ENCODE peak calls at places on chromosomes 7 and 10, in six cellular contexts. L is PC-3; D is upper lobe of right lung; H is CD8-positive, alpha-beta T cell; C is AG09309; E is gastrocnemius medialis. P is an unnamed sample.
A peak's percentile ranks its signal among the peaks of the same experiment; 100 is the strongest.

GRCh38 chr10:61452229-61452651 is 941 bp downstream of the TMEM26 start:
- DNase-seq in L (no peak), D (no peak), H (no peak), C (no peak), E (no peak), P (no peak)

GRCh38 chr10:48343871-48344598 is 37.6 kb downstream of the MAPK8 start:
- DNase-seq in L (no peak), D (no peak), H (no peak), C (no peak), E (no peak), P (no peak)

GRCh38 chr10:2985729-2986232 is 81.6 kb upstream of the PFKP start:
- DNase-seq in L (peak; percentile 64), D (peak; percentile 75), H (no peak), C (no peak), E (no peak), P (no peak)

GRCh38 chr7:2956526-2957368 is 86.9 kb downstream of the CARD11 start:
- DNase-seq in L (peak; percentile 70), D (peak; percentile 52), H (no peak), C (no peak), E (no peak), P (no peak)

GRCh38 chr7:151457534-151457933 is 17.6 kb upstream of the CRYGN start:
- DNase-seq in L (no peak), D (no peak), H (no peak), C (no peak), E (no peak), P (no peak)

GRCh38 chr10:27319752-27320561 is 79.4 kb upstream of the ACBD5 start:
- DNase-seq in L (no peak), D (peak; percentile 78), H (no peak), C (peak; percentile 7), E (peak; percentile 19), P (peak; percentile 25)

GRCh38 chr10:18104223-18104872 is 35.9 kb upstream of the CACNB2 start:
- DNase-seq in L (peak; percentile 52), D (peak; percentile 68), H (peak; percentile 6), C (no peak), E (peak; percentile 5), P (peak; percentile 21)

GRCh38 chr7:159198016-159198724 is 53.5 kb upstream of the VIPR2 start:
- DNase-seq in L (no peak), D (no peak), H (no peak), C (no peak), E (no peak), P (no peak)

GRCh38 chr10:98047009-98047741 is 16.8 kb upstream of the CRTAC1 start:
- DNase-seq in L (no peak), D (no peak), H (no peak), C (no peak), E (no peak), P (no peak)

GRCh38 chr10:11724938-11725776 is 17.0 kb upstream of the ECHDC3 start:
- DNase-seq in L (peak; percentile 63), D (no peak), H (no peak), C (peak; percentile 42), E (no peak), P (no peak)

GRCh38 chr7:30863694-30864011 is 48.0 kb upstream of the AQP1 start:
- DNase-seq in L (no peak), D (no peak), H (no peak), C (no peak), E (no peak), P (no peak)

GRCh38 chr7:85055906-85056305 is 130.9 kb downstream of the SEMA3D start:
- DNase-seq in L (peak; percentile 39), D (no peak), H (no peak), C (no peak), E (no peak), P (no peak)

GRCh38 chr7:42262907-42263466 is 26.0 kb upstream of the GLI3 start:
- DNase-seq in L (peak; percentile 58), D (no peak), H (no peak), C (no peak), E (peak; percentile 77), P (peak; percentile 70)

GRCh38 chr7:54932818-54933543 is 85.8 kb upstream of the EGFR start:
- DNase-seq in L (peak; percentile 73), D (peak; percentile 90), H (no peak), C (peak; percentile 1), E (peak; percentile 15), P (peak; percentile 21)

GRCh38 chr7:111492234-111492633 is 70.1 kb downstream of the IMMP2L start:
- DNase-seq in L (no peak), D (no peak), H (no peak), C (no peak), E (no peak), P (no peak)

GRCh38 chr7:72706521-72706920 is 121.5 kb downstream of the TYW1B start:
- DNase-seq in L (no peak), D (no peak), H (no peak), C (no peak), E (no peak), P (no peak)
- TF ChIP-seq CTCF in L (no peak), D (no peak), H (no peak), C (no peak), E (no peak), P (no peak)

DNA sequence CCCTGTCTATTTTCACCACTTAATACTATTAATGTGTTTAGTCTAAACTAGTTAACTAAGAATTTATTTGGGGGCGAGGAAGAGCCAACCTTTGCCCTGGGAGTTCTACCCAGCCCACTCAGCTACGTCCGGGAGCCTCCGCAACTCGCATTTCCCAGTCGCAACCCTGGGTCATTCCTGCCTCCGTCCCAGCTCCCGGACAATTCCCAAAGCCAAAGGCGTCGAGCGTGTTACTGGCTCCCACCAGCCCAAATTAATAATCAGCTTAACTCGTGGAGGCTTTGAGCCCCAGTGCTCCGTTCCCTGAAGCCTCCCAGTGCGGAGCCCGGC is 25.9 kb downstream of the SKIDA1 start:
- DNase-seq in L (no peak), D (no peak), H (no peak), C (no peak), E (no peak), P (no peak)
- H3K4me3 ChIP-seq in L (no peak overlapping the region), D (no peak overlapping the region), H (no peak overlapping the region), C (no peak overlapping the region), E (peak overlapping the region; percentile 45), P (peak overlapping the region; percentile 62)

GRCh38 chr10:73744690-73744994 is 470 bp downstream of the SEC24C start:
- DNase-seq in L (peak; percentile 82), D (no peak), H (no peak), C (no peak), E (peak; percentile 12), P (peak; percentile 19)

GRCh38 chr10:73746721-73747120 is 2.5 kb downstream of the SEC24C start:
- DNase-seq in L (no peak), D (no peak), H (no peak), C (no peak), E (no peak), P (no peak)

GRCh38 chr10:73743327-73743904 is 756 bp upstream of the SEC24C start:
- DNase-seq in L (no peak), D (no peak), H (no peak), C (no peak), E (no peak), P (no peak)

GRCh38 chr10:73742454-73742734 is 1.8 kb upstream of the SEC24C start:
- DNase-seq in L (no peak), D (no peak), H (no peak), C (no peak), E (no peak), P (no peak)

DNA sequence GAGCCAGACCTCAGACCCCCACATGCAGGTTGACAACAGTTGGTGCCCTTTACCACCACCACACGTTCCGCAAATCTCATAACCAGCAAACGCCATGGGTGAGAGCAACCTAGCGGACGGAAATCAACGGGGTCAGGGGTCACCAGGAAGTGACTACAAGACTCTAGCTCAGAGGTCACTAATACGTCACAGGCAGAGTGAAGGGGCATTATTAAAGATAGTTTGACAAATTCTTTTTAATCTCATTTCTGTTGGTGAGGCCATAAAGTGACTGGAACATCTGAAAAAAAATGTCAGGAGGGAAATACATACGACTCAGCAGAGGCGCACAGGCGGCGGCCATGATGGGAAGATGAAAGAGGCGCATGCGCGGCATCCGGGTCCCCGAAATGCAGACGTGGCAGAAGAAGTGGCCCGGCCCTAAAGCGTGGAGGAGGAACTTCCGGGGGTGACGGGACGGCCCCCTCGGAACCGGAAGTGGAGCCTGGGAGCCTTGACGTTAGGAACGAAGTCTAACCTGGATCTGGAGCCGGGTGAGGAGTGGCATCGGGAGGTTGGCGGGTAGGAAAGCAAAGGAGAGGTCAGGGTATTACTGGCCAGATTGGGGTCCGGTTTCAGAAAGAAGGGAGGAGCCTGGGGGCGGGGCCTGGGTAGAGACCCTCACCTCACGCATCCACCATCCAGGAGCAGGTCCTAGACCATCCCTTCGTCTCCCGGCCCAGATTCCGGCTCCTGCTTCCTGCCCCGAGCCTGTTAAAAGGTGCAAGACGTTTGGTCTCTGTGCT is at the start of gene SEC24C:
- DNase-seq in L (peak; percentile 100), D (peak; percentile 98), H (peak; percentile 94), C (peak; percentile 84), E (peak; percentile 95), P (peak; percentile 82)
- TF ChIP-seq CTCF in L (no peak), D (no peak), H (no peak), C (no peak), E (no peak), P (no peak)

GRCh38 chr7:74010407-74010806 is 17.6 kb upstream of the ELN start:
- DNase-seq in L (no peak), D (no peak), H (no peak), C (no peak), E (no peak), P (no peak)
- H3K4me3 ChIP-seq in L (no peak overlapping the region), D (no peak overlapping the region), H (no peak overlapping the region), C (no peak overlapping the region), E (no peak overlapping the region), P (no peak overlapping the region)

GRCh38 chr7:148148456-148148855 is 442.1 kb upstream of the C7orf33 start:
- DNase-seq in L (no peak), D (no peak), H (no peak), C (no peak), E (no peak), P (no peak)
- TF ChIP-seq CTCF in L (no peak), D (no peak), H (no peak), C (no peak), E (no peak), P (no peak)

P was measured in thoracic aorta.